ENCODE peak calls at places on chromosome 3, in seven cellular contexts. One of them, this sample, is unnamed.

GRCh38 chr3:127747751-127748521 is 74.4 kb downstream of the MGLL start:
- DNase-seq in lung: peak
- DNase-seq in tibial artery: peak
- DNase-seq in DND-41: no peak
- DNase-seq in OCI-LY7: no peak
- DNase-seq in pancreas: peak
- DNase-seq in lower lobe of right lung: peak
- DNase-seq in this sample: no peak

GRCh38 chr3:44890258-44890657 is 15.8 kb downstream of the TGM4 start:
- DNase-seq in lung: no peak
- DNase-seq in tibial artery: no peak
- DNase-seq in DND-41: no peak
- DNase-seq in OCI-LY7: no peak
- DNase-seq in pancreas: no peak
- DNase-seq in lower lobe of right lung: no peak
- DNase-seq in this sample: no peak

GRCh38 chr3:29764059-29764458 is 483.2 kb downstream of the RBMS3 start:
- DNase-seq in lung: no peak
- DNase-seq in tibial artery: no peak
- DNase-seq in DND-41: no peak
- DNase-seq in OCI-LY7: no peak
- DNase-seq in pancreas: no peak
- DNase-seq in lower lobe of right lung: no peak
- DNase-seq in this sample: no peak

GRCh38 chr3:60240558-60240957 is 1010.7 kb downstream of the FHIT start:
- DNase-seq in lung: no peak
- DNase-seq in tibial artery: no peak
- DNase-seq in DND-41: no peak
- DNase-seq in OCI-LY7: no peak
- DNase-seq in pancreas: no peak
- DNase-seq in lower lobe of right lung: no peak
- DNase-seq in this sample: no peak

GRCh38 chr3:40582401-40583027 is 57.8 kb downstream of the ZNF621 start:
- DNase-seq in lung: no peak
- DNase-seq in tibial artery: no peak
- DNase-seq in DND-41: no peak
- DNase-seq in OCI-LY7: no peak
- DNase-seq in pancreas: no peak
- DNase-seq in lower lobe of right lung: no peak
- DNase-seq in this sample: no peak

GRCh38 chr3:104032283-104032682 is 1334.4 kb upstream of the ALCAM start:
- DNase-seq in lung: no peak
- DNase-seq in tibial artery: no peak
- DNase-seq in DND-41: no peak
- DNase-seq in OCI-LY7: no peak
- DNase-seq in pancreas: no peak
- DNase-seq in lower lobe of right lung: no peak
- DNase-seq in this sample: no peak

GRCh38 chr3:89851974-89852621 is 744.7 kb downstream of the EPHA3 start:
- DNase-seq in lung: no peak
- DNase-seq in tibial artery: no peak
- DNase-seq in DND-41: peak
- DNase-seq in OCI-LY7: peak
- DNase-seq in pancreas: peak
- DNase-seq in lower lobe of right lung: no peak
- DNase-seq in this sample: peak

GRCh38 chr3:87771338-87772059 is 287.3 kb downstream of the CGGBP1 start:
- DNase-seq in lung: peak
- DNase-seq in tibial artery: no peak
- DNase-seq in DND-41: peak
- DNase-seq in OCI-LY7: peak
- DNase-seq in pancreas: no peak
- DNase-seq in lower lobe of right lung: no peak
- DNase-seq in this sample: no peak

GRCh38 chr3:119035014-119035346 is 334 bp upstream of the IGSF11 start:
- DNase-seq in lung: no peak
- DNase-seq in tibial artery: no peak
- DNase-seq in DND-41: no peak
- DNase-seq in OCI-LY7: no peak
- DNase-seq in pancreas: no peak
- DNase-seq in lower lobe of right lung: no peak
- DNase-seq in this sample: no peak

GRCh38 chr3:58536501-58537411 is at the start of gene ACOX2:
- DNase-seq in lung: peak
- DNase-seq in tibial artery: peak
- DNase-seq in DND-41: no peak
- DNase-seq in OCI-LY7: no peak
- DNase-seq in pancreas: peak
- DNase-seq in lower lobe of right lung: peak
- DNase-seq in this sample: no peak

GRCh38 chr3:102163039-102163817 is 271.6 kb upstream of the ZPLD1 start:
- DNase-seq in lung: no peak
- DNase-seq in tibial artery: peak
- DNase-seq in DND-41: no peak
- DNase-seq in OCI-LY7: no peak
- DNase-seq in pancreas: no peak
- DNase-seq in lower lobe of right lung: no peak
- DNase-seq in this sample: no peak

GRCh38 chr3:81995334-81995733 is 233.9 kb upstream of the GBE1 start:
- DNase-seq in lung: no peak
- DNase-seq in tibial artery: no peak
- DNase-seq in DND-41: no peak
- DNase-seq in OCI-LY7: no peak
- DNase-seq in pancreas: no peak
- DNase-seq in lower lobe of right lung: no peak
- DNase-seq in this sample: no peak

GRCh38 chr3:29202368-29202767 is 78.5 kb upstream of the RBMS3 start:
- DNase-seq in lung: no peak
- DNase-seq in tibial artery: no peak
- DNase-seq in DND-41: no peak
- DNase-seq in OCI-LY7: no peak
- DNase-seq in pancreas: no peak
- DNase-seq in lower lobe of right lung: no peak
- DNase-seq in this sample: no peak

GRCh38 chr3:29486087-29486486 is 205.2 kb downstream of the RBMS3 start:
- DNase-seq in lung: no peak
- DNase-seq in tibial artery: no peak
- DNase-seq in DND-41: no peak
- DNase-seq in OCI-LY7: no peak
- DNase-seq in pancreas: no peak
- DNase-seq in lower lobe of right lung: no peak
- DNase-seq in this sample: no peak

GRCh38 chr3:12681586-12682371 is 17.9 kb upstream of the RAF1 start:
- DNase-seq in lung: peak
- DNase-seq in tibial artery: no peak
- DNase-seq in DND-41: no peak
- DNase-seq in OCI-LY7: no peak
- DNase-seq in pancreas: no peak
- DNase-seq in lower lobe of right lung: peak
- DNase-seq in this sample: no peak

GRCh38 chr3:160618878-160619277 is 53.5 kb upstream of the KPNA4 start:
- DNase-seq in lung: no peak
- DNase-seq in tibial artery: no peak
- DNase-seq in DND-41: no peak
- DNase-seq in OCI-LY7: no peak
- DNase-seq in pancreas: no peak
- DNase-seq in lower lobe of right lung: no peak
- DNase-seq in this sample: no peak

GRCh38 chr3:188197388-188197847 is 43.5 kb downstream of the LPP start:
- DNase-seq in lung: no peak
- DNase-seq in tibial artery: no peak
- DNase-seq in DND-41: no peak
- DNase-seq in OCI-LY7: no peak
- DNase-seq in pancreas: no peak
- DNase-seq in lower lobe of right lung: no peak
- DNase-seq in this sample: no peak

GRCh38 chr3:99366663-99367429 is 271.5 kb upstream of the COL8A1 start:
- DNase-seq in lung: no peak
- DNase-seq in tibial artery: no peak
- DNase-seq in DND-41: no peak
- DNase-seq in OCI-LY7: no peak
- DNase-seq in pancreas: no peak
- DNase-seq in lower lobe of right lung: no peak
- DNase-seq in this sample: no peak

GRCh38 chr3:159751754-159752153 is 236.9 kb upstream of the IL12A start:
- DNase-seq in lung: no peak
- DNase-seq in tibial artery: no peak
- DNase-seq in DND-41: no peak
- DNase-seq in OCI-LY7: no peak
- DNase-seq in pancreas: no peak
- DNase-seq in lower lobe of right lung: no peak
- DNase-seq in this sample: no peak

GRCh38 chr3:100899440-100900091 is 93.7 kb downstream of the ABI3BP start:
- DNase-seq in lung: no peak
- DNase-seq in tibial artery: no peak
- DNase-seq in DND-41: no peak
- DNase-seq in OCI-LY7: no peak
- DNase-seq in pancreas: no peak
- DNase-seq in lower lobe of right lung: no peak
- DNase-seq in this sample: no peak

GRCh38 chr3:146153429-146153828 is 7.6 kb downstream of the PLOD2 start:
- DNase-seq in lung: no peak
- DNase-seq in tibial artery: no peak
- DNase-seq in DND-41: no peak
- DNase-seq in OCI-LY7: no peak
- DNase-seq in pancreas: no peak
- DNase-seq in lower lobe of right lung: no peak
- DNase-seq in this sample: no peak
- H3K27ac ChIP-seq in lung: no peak
- H3K27ac ChIP-seq in tibial artery: peak
- H3K27ac ChIP-seq in DND-41: no peak
- H3K27ac ChIP-seq in OCI-LY7: no peak
- H3K27ac ChIP-seq in pancreas: peak
- H3K27ac ChIP-seq in lower lobe of right lung: no peak
- H3K27ac ChIP-seq in this sample: no peak

DNA sequence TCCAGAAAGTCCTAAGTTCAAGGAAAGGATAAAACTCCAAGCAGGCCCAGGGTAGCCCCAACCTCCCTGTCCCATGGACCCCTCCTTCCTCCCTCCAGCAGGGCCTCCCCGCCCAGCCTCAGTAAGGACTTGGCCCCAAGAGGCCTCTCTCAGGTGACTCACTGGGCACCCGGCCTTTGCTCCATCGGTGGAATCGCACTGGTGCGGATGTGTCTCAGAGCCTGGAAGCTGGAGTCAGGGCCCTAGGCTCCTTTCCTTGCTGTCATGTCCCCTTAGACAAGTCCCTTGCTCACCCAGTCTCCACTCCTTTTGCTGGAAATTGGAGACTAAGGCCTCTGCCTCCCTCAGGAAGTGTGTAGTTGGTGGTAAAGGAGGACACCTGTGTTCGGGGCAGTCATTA is 114.4 kb upstream of the RNF7 start:
- DNase-seq in lung: no peak
- DNase-seq in tibial artery: no peak
- DNase-seq in DND-41: no peak
- DNase-seq in OCI-LY7: no peak
- DNase-seq in pancreas: no peak
- DNase-seq in lower lobe of right lung: no peak
- DNase-seq in this sample: no peak
- H3K27ac ChIP-seq in lung: no peak
- H3K27ac ChIP-seq in tibial artery: no peak
- H3K27ac ChIP-seq in DND-41: no peak
- H3K27ac ChIP-seq in OCI-LY7: no peak
- H3K27ac ChIP-seq in pancreas: no peak
- H3K27ac ChIP-seq in lower lobe of right lung: no peak
- H3K27ac ChIP-seq in this sample: no peak

GRCh38 chr3:66712210-66712609 is 211.4 kb upstream of the LRIG1 start:
- DNase-seq in lung: no peak
- DNase-seq in tibial artery: no peak
- DNase-seq in DND-41: no peak
- DNase-seq in OCI-LY7: no peak
- DNase-seq in pancreas: no peak
- DNase-seq in lower lobe of right lung: no peak
- DNase-seq in this sample: no peak
- H3K27ac ChIP-seq in lung: no peak
- H3K27ac ChIP-seq in tibial artery: no peak
- H3K27ac ChIP-seq in DND-41: no peak
- H3K27ac ChIP-seq in OCI-LY7: no peak
- H3K27ac ChIP-seq in pancreas: no peak
- H3K27ac ChIP-seq in lower lobe of right lung: no peak
- H3K27ac ChIP-seq in this sample: no peak

GRCh38 chr3:138329984-138330293 is 288 bp upstream of the NME9 start:
- DNase-seq in lung: no peak
- DNase-seq in tibial artery: no peak
- DNase-seq in DND-41: no peak
- DNase-seq in OCI-LY7: no peak
- DNase-seq in pancreas: no peak
- DNase-seq in lower lobe of right lung: no peak
- DNase-seq in this sample: no peak

GRCh38 chr3:138328341-138328740 is 1.3 kb downstream of the NME9 start:
- DNase-seq in lung: no peak
- DNase-seq in tibial artery: no peak
- DNase-seq in DND-41: no peak
- DNase-seq in OCI-LY7: peak
- DNase-seq in pancreas: no peak
- DNase-seq in lower lobe of right lung: no peak
- DNase-seq in this sample: no peak

GRCh38 chr3:138331143-138331894 is 1.7 kb upstream of the NME9 start:
- DNase-seq in lung: no peak
- DNase-seq in tibial artery: no peak
- DNase-seq in DND-41: no peak
- DNase-seq in OCI-LY7: peak
- DNase-seq in pancreas: no peak
- DNase-seq in lower lobe of right lung: no peak
- DNase-seq in this sample: no peak

GRCh38 chr3:138327831-138328230 is 1.8 kb downstream of the NME9 start:
- DNase-seq in lung: no peak
- DNase-seq in tibial artery: no peak
- DNase-seq in DND-41: no peak
- DNase-seq in OCI-LY7: no peak
- DNase-seq in pancreas: no peak
- DNase-seq in lower lobe of right lung: no peak
- DNase-seq in this sample: no peak

DNA sequence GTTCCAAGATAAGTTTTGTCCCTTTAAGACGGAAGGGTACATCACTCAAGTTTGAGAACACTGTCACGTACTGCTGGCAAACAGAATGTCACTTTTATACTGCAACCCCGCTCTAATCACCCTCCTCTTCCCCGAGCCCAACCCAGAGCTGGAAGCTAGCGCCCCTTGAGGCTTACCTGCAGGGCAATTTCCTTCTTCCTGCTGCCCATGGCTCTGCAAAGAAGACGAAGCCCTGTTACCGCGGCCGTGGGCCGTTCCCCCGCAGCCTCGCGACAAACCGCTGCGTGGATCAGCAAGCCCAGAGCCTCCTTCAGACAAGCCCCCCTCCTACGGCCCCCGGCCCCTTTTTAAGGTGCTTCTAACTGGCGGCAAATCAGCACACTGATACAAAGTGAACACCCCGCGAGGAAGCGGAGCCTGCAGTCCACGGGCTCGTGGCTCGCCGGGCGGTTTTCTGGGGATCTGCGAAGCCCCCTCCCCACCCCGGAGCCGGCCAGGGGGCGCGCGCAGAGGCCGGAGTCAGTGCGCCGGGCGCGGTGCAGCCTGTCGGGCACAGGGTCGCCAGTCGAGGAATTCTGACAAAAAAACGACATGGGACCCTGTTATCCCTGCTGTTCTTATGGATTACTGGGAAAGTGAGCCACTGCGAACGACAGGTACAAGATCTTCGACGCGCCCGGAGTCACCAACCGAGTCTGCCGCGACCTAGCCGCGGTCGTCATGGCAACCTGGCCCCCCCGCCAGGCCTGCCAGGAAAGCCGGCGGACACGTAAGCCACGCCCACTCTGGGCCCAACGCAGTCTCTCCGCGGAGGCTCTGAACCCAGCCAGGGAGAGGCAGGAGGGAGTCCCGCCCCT is at the start of gene NME9:
- DNase-seq in lung: peak
- DNase-seq in tibial artery: peak
- DNase-seq in DND-41: peak
- DNase-seq in OCI-LY7: peak
- DNase-seq in pancreas: peak
- DNase-seq in lower lobe of right lung: peak
- DNase-seq in this sample: no peak
- H3K27ac ChIP-seq in lung: peak
- H3K27ac ChIP-seq in tibial artery: peak
- H3K27ac ChIP-seq in DND-41: no peak
- H3K27ac ChIP-seq in OCI-LY7: no peak
- H3K27ac ChIP-seq in pancreas: peak
- H3K27ac ChIP-seq in lower lobe of right lung: peak
- H3K27ac ChIP-seq in this sample: peak